ENCODE peak calls at places on chromosome 6, in seven cellular contexts. M is type B pancreatic cell, B is occipital lobe, R is Daoy, F is substantia nigra, X is lung microvascular endothelial cell, D is fibroblast of lung. H is an unnamed sample.

GRCh38 chr6:158810149-158811095 is 8.7 kb downstream of the EZR start:
- DNase-seq in X (no peak), D (no peak), M (no peak), F (no peak), R (no peak), B (no peak), H (no peak)

GRCh38 chr6:38701551-38701950 is 1.4 kb downstream of the GLO1 start:
- DNase-seq in R (no peak), X (no peak), B (no peak), F (no peak), M (no peak), D (no peak), H (no peak)

GRCh38 chr6:85580878-85581267 is 12.8 kb downstream of the SNX14 start:
- DNase-seq in X (peak), D (peak), M (no peak), B (no peak), F (no peak), R (peak), H (no peak)

GRCh38 chr6:14827366-14827765 is 418.5 kb upstream of the JARID2 start:
- DNase-seq in F (no peak), B (no peak), R (no peak), X (no peak), D (no peak), M (no peak), H (no peak)

GRCh38 chr6:13500264-13500663 is 12.9 kb upstream of the GFOD1 start:
- DNase-seq in F (no peak), M (no peak), R (peak), D (no peak), X (no peak), B (no peak), H (no peak)

GRCh38 chr6:142820336-142821016 is 124.5 kb downstream of the HIVEP2 start:
- DNase-seq in M (no peak), R (no peak), X (no peak), F (no peak), D (peak), B (no peak), H (no peak)

GRCh38 chr6:82337688-82338257 is 25.8 kb upstream of the TPBG start:
- DNase-seq in F (no peak), M (no peak), B (no peak), D (no peak), R (no peak), X (no peak), H (no peak)

GRCh38 chr6:21395121-21395520 is 198.4 kb upstream of the SOX4 start:
- DNase-seq in M (no peak), X (no peak), R (no peak), F (no peak), B (no peak), D (no peak), H (no peak)

GRCh38 chr6:16377470-16377869 is 139.1 kb downstream of the GMPR start:
- DNase-seq in X (no peak), F (no peak), R (no peak), B (no peak), D (no peak), M (no peak), H (no peak)

GRCh38 chr6:25017932-25018581 is 82.3 kb upstream of the RIPOR2 start:
- DNase-seq in F (no peak), R (peak), B (no peak), X (peak), M (no peak), D (peak), H (no peak)

GRCh38 chr6:1757133-1757532 is 147.4 kb downstream of the FOXC1 start:
- DNase-seq in D (no peak), F (no peak), M (no peak), R (no peak), X (no peak), B (no peak), H (no peak)

GRCh38 chr6:155188707-155189496 is 74.9 kb upstream of the CLDN20 start:
- DNase-seq in B (no peak), D (peak), F (no peak), X (peak), R (peak), M (no peak), H (no peak)

GRCh38 chr6:36912583-36912982 is 26.8 kb downstream of the C6orf89 start:
- DNase-seq in X (no peak), R (peak), B (no peak), M (no peak), D (peak), F (no peak), H (no peak)

GRCh38 chr6:22940571-22941290 is 371.4 kb downstream of the HDGFL1 start:
- DNase-seq in D (peak), F (no peak), B (no peak), M (no peak), X (no peak), R (no peak), H (no peak)

GRCh38 chr6:9461161-9461560 is 953.7 kb downstream of the TFAP2A start:
- DNase-seq in D (no peak), M (no peak), F (no peak), X (no peak), R (no peak), B (no peak), H (no peak)

GRCh38 chr6:40779399-40779798 is 192.2 kb upstream of the LRFN2 start:
- DNase-seq in R (peak), D (peak), B (no peak), M (no peak), X (peak), F (no peak), H (no peak)

GRCh38 chr6:116528800-116529199 is 16.7 kb downstream of the TRAPPC3L start:
- DNase-seq in B (no peak), F (no peak), M (no peak), X (no peak), R (no peak), D (no peak), H (no peak)

GRCh38 chr6:23311211-23311610 is 741.8 kb downstream of the HDGFL1 start:
- DNase-seq in M (no peak), B (no peak), R (no peak), X (peak), F (no peak), D (no peak), H (no peak)

GRCh38 chr6:11978169-11978987 is 33.7 kb upstream of the HIVEP1 start:
- DNase-seq in B (no peak), M (no peak), F (no peak), D (no peak), X (no peak), R (no peak), H (no peak)

GRCh38 chr6:37456126-37456525 is 23.1 kb downstream of the CMTR1 start:
- DNase-seq in B (no peak), D (peak), X (no peak), F (no peak), M (no peak), R (peak), H (no peak)

GRCh38 chr6:146741609-146742008 is 142.8 kb downstream of the ADGB start:
- DNase-seq in F (no peak), M (no peak), D (peak), B (no peak), X (peak), R (peak), H (no peak)

GRCh38 chr6:140708386-140708785 is 1333.9 kb upstream of the CITED2 start:
- DNase-seq in R (no peak), M (no peak), X (no peak), D (no peak), B (no peak), F (no peak), H (no peak)

GRCh38 chr6:143406673-143407072 is 43.8 kb downstream of the ADAT2 start:
- DNase-seq in B (no peak), X (no peak), F (no peak), R (no peak), D (no peak), M (no peak), H (no peak)

GRCh38 chr6:148249160-148249559 is 93.5 kb upstream of the SASH1 start:
- DNase-seq in X (no peak), D (no peak), R (no peak), B (no peak), F (no peak), M (no peak), H (no peak)

GRCh38 chr6:158174514-158174913 is 6.4 kb downstream of the GTF2H5 start:
- DNase-seq in F (no peak), D (peak), X (peak), B (no peak), M (no peak), R (peak), H (no peak)

GRCh38 chr6:168035098-168035660 is 37.7 kb downstream of the KIF25 start:
- DNase-seq in F (no peak), X (peak), R (no peak), B (peak), D (peak), M (peak), H (no peak)

GRCh38 chr6:139388384-139388783 is 13.9 kb upstream of the CITED2 start:
- DNase-seq in R (no peak), B (no peak), X (no peak), F (no peak), M (no peak), D (no peak), H (no peak)

GRCh38 chr6:31308050-31308844 is 36.4 kb upstream of the HLA-C start:
- DNase-seq in D (no peak), X (no peak), R (peak), B (no peak), M (no peak), F (no peak), H (no peak)

GRCh38 chr6:133895573-133896343 is 6.8 kb downstream of the TCF21 start:
- DNase-seq in F (no peak), M (no peak), X (no peak), D (peak), B (no peak), R (peak), H (no peak)

GRCh38 chr6:158500016-158500735 is 59.7 kb upstream of the TMEM181 start:
- DNase-seq in B (no peak), M (no peak), X (no peak), D (peak), F (no peak), R (no peak), H (no peak)

GRCh38 chr6:35583893-35584688 is 71.4 kb upstream of the TULP1 start:
- DNase-seq in D (peak), R (peak), X (peak), B (peak), F (peak), M (no peak), H (peak)

GRCh38 chr6:170142559-170142958 is 148.3 kb downstream of the DLL1 start:
- DNase-seq in F (no peak), M (peak), D (no peak), X (no peak), B (no peak), R (no peak), H (no peak)